ENCODE peak calls at places on chromosome 1, in five cellular contexts. One of them, this sample, is unnamed.
A peak's percentile ranks its signal among the peaks of the same experiment; 100 is the strongest.

GRCh38 chr1:94124538-94124937 is 3.6 kb upstream of the ABCA4 start:
- DNase-seq in left lung: no peak
- DNase-seq in prostate gland: no peak
- DNase-seq in CD8-positive, alpha-beta T cell: no peak
- DNase-seq in mucosa of descending colon: no peak
- DNase-seq in this sample: no peak

GRCh38 chr1:226737819-226738420 is 1.2 kb downstream of the ITPKB start:
- DNase-seq in CD8-positive, alpha-beta T cell: peak; percentile 54
- DNase-seq in left lung: peak; percentile 64
- DNase-seq in mucosa of descending colon: peak; percentile 79
- DNase-seq in prostate gland: peak; percentile 37
- DNase-seq in this sample: peak; percentile 32

GRCh38 chr1:47172782-47173181 is 17.1 kb downstream of the PDZK1IP1 start:
- DNase-seq in prostate gland: no peak
- DNase-seq in left lung: no peak
- DNase-seq in CD8-positive, alpha-beta T cell: no peak
- DNase-seq in mucosa of descending colon: no peak
- DNase-seq in this sample: no peak

GRCh38 chr1:17762313-17762712 is 7.2 kb downstream of the ACTL8 start:
- DNase-seq in mucosa of descending colon: no peak
- DNase-seq in CD8-positive, alpha-beta T cell: no peak
- DNase-seq in prostate gland: no peak
- DNase-seq in left lung: no peak
- DNase-seq in this sample: no peak

GRCh38 chr1:157418659-157419058 is 133.7 kb downstream of the FCRL5 start:
- DNase-seq in mucosa of descending colon: no peak
- DNase-seq in left lung: no peak
- DNase-seq in prostate gland: no peak
- DNase-seq in CD8-positive, alpha-beta T cell: no peak
- DNase-seq in this sample: no peak

GRCh38 chr1:197451424-197451823 is 183.4 kb downstream of the CRB1 start:
- DNase-seq in CD8-positive, alpha-beta T cell: no peak
- DNase-seq in left lung: no peak
- DNase-seq in mucosa of descending colon: no peak
- DNase-seq in prostate gland: no peak
- DNase-seq in this sample: no peak

GRCh38 chr1:58844176-58844575 is 60.3 kb upstream of the JUN start:
- DNase-seq in prostate gland: no peak
- DNase-seq in mucosa of descending colon: no peak
- DNase-seq in left lung: no peak
- DNase-seq in CD8-positive, alpha-beta T cell: no peak
- DNase-seq in this sample: peak; percentile 68

GRCh38 chr1:94636625-94637024 is 95.1 kb upstream of the F3 start:
- DNase-seq in left lung: no peak
- DNase-seq in CD8-positive, alpha-beta T cell: no peak
- DNase-seq in mucosa of descending colon: no peak
- DNase-seq in prostate gland: no peak
- DNase-seq in this sample: peak; percentile 59

GRCh38 chr1:160400284-160400645 is at the start of gene VANGL2:
- DNase-seq in mucosa of descending colon: peak; percentile 79
- DNase-seq in left lung: peak; percentile 72
- DNase-seq in CD8-positive, alpha-beta T cell: peak; percentile 48
- DNase-seq in prostate gland: peak; percentile 73
- DNase-seq in this sample: peak; percentile 49

GRCh38 chr1:16249838-16250241 is 12.9 kb upstream of the CPLANE2 start:
- DNase-seq in prostate gland: peak; percentile 23
- DNase-seq in CD8-positive, alpha-beta T cell: no peak
- DNase-seq in left lung: no peak
- DNase-seq in mucosa of descending colon: no peak
- DNase-seq in this sample: peak; percentile 89

GRCh38 chr1:213284626-213285025 is 233.6 kb downstream of the RPS6KC1 start:
- DNase-seq in mucosa of descending colon: no peak
- DNase-seq in CD8-positive, alpha-beta T cell: no peak
- DNase-seq in left lung: no peak
- DNase-seq in prostate gland: no peak
- DNase-seq in this sample: peak; percentile 78

GRCh38 chr1:218699411-218699810 is 354.3 kb downstream of the TGFB2 start:
- DNase-seq in prostate gland: no peak
- DNase-seq in left lung: no peak
- DNase-seq in mucosa of descending colon: no peak
- DNase-seq in CD8-positive, alpha-beta T cell: no peak
- DNase-seq in this sample: peak; percentile 45

GRCh38 chr1:9822490-9822889 is 1.3 kb downstream of the CLSTN1 start:
- DNase-seq in CD8-positive, alpha-beta T cell: no peak
- DNase-seq in mucosa of descending colon: no peak
- DNase-seq in prostate gland: no peak
- DNase-seq in left lung: no peak
- DNase-seq in this sample: peak; percentile 26

GRCh38 chr1:201448981-201449380 is 20.0 kb downstream of the PHLDA3 start:
- DNase-seq in CD8-positive, alpha-beta T cell: no peak
- DNase-seq in prostate gland: no peak
- DNase-seq in left lung: no peak
- DNase-seq in mucosa of descending colon: no peak
- DNase-seq in this sample: no peak

GRCh38 chr1:207853372-207853757 is 57.6 kb downstream of the CD34 start:
- DNase-seq in CD8-positive, alpha-beta T cell: no peak
- DNase-seq in prostate gland: no peak
- DNase-seq in mucosa of descending colon: no peak
- DNase-seq in left lung: no peak
- DNase-seq in this sample: no peak

GRCh38 chr1:241749041-241749798 is 97.1 kb downstream of the WDR64 start:
- DNase-seq in left lung: no peak
- DNase-seq in mucosa of descending colon: no peak
- DNase-seq in CD8-positive, alpha-beta T cell: no peak
- DNase-seq in prostate gland: no peak
- DNase-seq in this sample: no peak

GRCh38 chr1:28926629-28927441 is 12.5 kb downstream of the EPB41 start:
- DNase-seq in prostate gland: no peak
- DNase-seq in left lung: no peak
- DNase-seq in CD8-positive, alpha-beta T cell: peak; percentile 45
- DNase-seq in mucosa of descending colon: no peak
- DNase-seq in this sample: peak; percentile 17

GRCh38 chr1:229855999-229856650 is 210.9 kb upstream of the GALNT2 start:
- DNase-seq in mucosa of descending colon: peak; percentile 63
- DNase-seq in prostate gland: no peak
- DNase-seq in left lung: no peak
- DNase-seq in CD8-positive, alpha-beta T cell: no peak
- DNase-seq in this sample: no peak

GRCh38 chr1:3070654-3071506 is 1.9 kb downstream of the PRDM16 start:
- DNase-seq in prostate gland: no peak
- DNase-seq in CD8-positive, alpha-beta T cell: no peak
- DNase-seq in left lung: no peak
- DNase-seq in mucosa of descending colon: peak; percentile 40
- DNase-seq in this sample: no peak

GRCh38 chr1:57423135-57424131 is at the start of gene DAB1:
- DNase-seq in prostate gland: no peak
- DNase-seq in CD8-positive, alpha-beta T cell: no peak
- DNase-seq in mucosa of descending colon: no peak
- DNase-seq in left lung: no peak
- DNase-seq in this sample: peak; percentile 20

GRCh38 chr1:10857689-10858088 is 61.2 kb upstream of the CASZ1 start:
- DNase-seq in CD8-positive, alpha-beta T cell: no peak
- DNase-seq in mucosa of descending colon: peak; percentile 25
- DNase-seq in prostate gland: peak; percentile 12
- DNase-seq in left lung: no peak
- DNase-seq in this sample: no peak

GRCh38 chr1:59856725-59857338 is 42.1 kb downstream of the HOOK1 start:
- DNase-seq in CD8-positive, alpha-beta T cell: no peak
- DNase-seq in prostate gland: peak; percentile 58
- DNase-seq in mucosa of descending colon: no peak
- DNase-seq in left lung: no peak
- DNase-seq in this sample: no peak

GRCh38 chr1:203354246-203354645 is 3.3 kb upstream of the FMOD start:
- DNase-seq in prostate gland: no peak
- DNase-seq in mucosa of descending colon: no peak
- DNase-seq in left lung: no peak
- DNase-seq in CD8-positive, alpha-beta T cell: no peak
- DNase-seq in this sample: peak; percentile 53

GRCh38 chr1:166133857-166134256 is 32.9 kb downstream of the FAM78B start:
- DNase-seq in CD8-positive, alpha-beta T cell: no peak
- DNase-seq in left lung: no peak
- DNase-seq in prostate gland: no peak
- DNase-seq in mucosa of descending colon: no peak
- DNase-seq in this sample: no peak

GRCh38 chr1:237327061-237327460 is 285.1 kb downstream of the RYR2 start:
- DNase-seq in CD8-positive, alpha-beta T cell: no peak
- DNase-seq in left lung: no peak
- DNase-seq in mucosa of descending colon: no peak
- DNase-seq in prostate gland: no peak
- DNase-seq in this sample: no peak

GRCh38 chr1:37481289-37482003 is 7.1 kb downstream of the ZC3H12A start:
- DNase-seq in mucosa of descending colon: no peak
- DNase-seq in prostate gland: no peak
- DNase-seq in CD8-positive, alpha-beta T cell: no peak
- DNase-seq in left lung: peak; percentile 32
- DNase-seq in this sample: no peak

GRCh38 chr1:11784993-11785769 is 20.6 kb downstream of the MTHFR start:
- DNase-seq in CD8-positive, alpha-beta T cell: peak; percentile 32
- DNase-seq in mucosa of descending colon: peak; percentile 79
- DNase-seq in prostate gland: peak; percentile 49
- DNase-seq in left lung: peak; percentile 70
- DNase-seq in this sample: peak; percentile 63

GRCh38 chr1:115748396-115749130 is 20.0 kb downstream of the CASQ2 start:
- DNase-seq in prostate gland: no peak
- DNase-seq in left lung: no peak
- DNase-seq in CD8-positive, alpha-beta T cell: no peak
- DNase-seq in mucosa of descending colon: no peak
- DNase-seq in this sample: peak; percentile 82

GRCh38 chr1:234134878-234135277 is 230.4 kb downstream of the SLC35F3 start:
- DNase-seq in left lung: no peak
- DNase-seq in mucosa of descending colon: no peak
- DNase-seq in CD8-positive, alpha-beta T cell: no peak
- DNase-seq in prostate gland: no peak
- DNase-seq in this sample: no peak

GRCh38 chr1:223133824-223134435 is 9.1 kb downstream of the TLR5 start:
- DNase-seq in prostate gland: peak; percentile 89
- DNase-seq in mucosa of descending colon: peak; percentile 86
- DNase-seq in CD8-positive, alpha-beta T cell: peak; percentile 73
- DNase-seq in left lung: peak; percentile 89
- DNase-seq in this sample: peak; percentile 85
- H3K4me3 ChIP-seq in prostate gland: peak overlapping the region; percentile 32
- H3K4me3 ChIP-seq in mucosa of descending colon: no peak overlapping the region
- H3K4me3 ChIP-seq in CD8-positive, alpha-beta T cell: peak overlapping the region; percentile 28
- H3K4me3 ChIP-seq in left lung: peak overlapping the region; percentile 29
- H3K4me3 ChIP-seq in this sample: peak overlapping the region; percentile 39

GRCh38 chr1:23915470-23915869 is 2.3 kb upstream of the CNR2 start:
- DNase-seq in left lung: no peak
- DNase-seq in prostate gland: no peak
- DNase-seq in mucosa of descending colon: no peak
- DNase-seq in CD8-positive, alpha-beta T cell: no peak
- DNase-seq in this sample: no peak
- TF ChIP-seq CTCF in left lung: no peak
- TF ChIP-seq CTCF in prostate gland: no peak
- TF ChIP-seq CTCF in mucosa of descending colon: no peak
- TF ChIP-seq CTCF in CD8-positive, alpha-beta T cell: no peak
- TF ChIP-seq CTCF in this sample: no peak

DNA sequence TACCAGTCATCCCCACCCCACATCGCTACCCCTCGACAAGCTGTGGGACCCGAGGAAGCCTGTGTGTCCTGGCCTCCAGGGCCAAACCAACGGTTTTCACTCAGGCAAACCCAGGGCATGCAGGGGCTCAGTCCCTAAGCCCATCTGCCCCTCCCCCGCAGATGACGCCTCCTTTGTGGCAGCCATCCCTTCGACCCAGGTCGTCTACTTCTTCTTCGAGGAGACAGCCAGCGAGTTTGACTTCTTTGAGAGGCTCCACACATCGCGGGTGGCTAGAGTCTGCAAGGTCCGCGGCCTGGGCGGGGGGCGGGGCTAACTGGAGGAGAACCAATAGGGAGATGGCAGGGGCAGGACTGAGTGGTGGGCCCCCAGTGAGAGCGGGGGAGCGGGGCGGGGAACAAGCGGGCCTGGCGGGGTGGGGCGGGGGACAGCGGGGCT is 7.4 kb downstream of the SEMA4A start:
- DNase-seq in mucosa of descending colon: peak; percentile 80
- DNase-seq in left lung: peak; percentile 77
- DNase-seq in prostate gland: peak; percentile 57
- DNase-seq in CD8-positive, alpha-beta T cell: peak; percentile 64
- DNase-seq in this sample: peak; percentile 80
- H3K4me3 ChIP-seq in mucosa of descending colon: no peak overlapping the region
- H3K4me3 ChIP-seq in left lung: no peak overlapping the region
- H3K4me3 ChIP-seq in prostate gland: peak overlapping the region; percentile 34
- H3K4me3 ChIP-seq in CD8-positive, alpha-beta T cell: peak overlapping the region; percentile 51
- H3K4me3 ChIP-seq in this sample: peak overlapping the region; percentile 53

GRCh38 chr1:7117599-7118281 is 332.5 kb downstream of the CAMTA1 start:
- DNase-seq in prostate gland: no peak
- DNase-seq in mucosa of descending colon: no peak
- DNase-seq in left lung: no peak
- DNase-seq in CD8-positive, alpha-beta T cell: no peak
- DNase-seq in this sample: peak; percentile 92

GRCh38 chr1:7117265-7117598 is 332.0 kb downstream of the CAMTA1 start:
- DNase-seq in prostate gland: no peak
- DNase-seq in mucosa of descending colon: no peak
- DNase-seq in CD8-positive, alpha-beta T cell: no peak
- DNase-seq in left lung: no peak
- DNase-seq in this sample: no peak

GRCh38 chr1:7116001-7116400 is 330.7 kb downstream of the CAMTA1 start:
- DNase-seq in mucosa of descending colon: no peak
- DNase-seq in CD8-positive, alpha-beta T cell: no peak
- DNase-seq in left lung: no peak
- DNase-seq in prostate gland: no peak
- DNase-seq in this sample: no peak

GRCh38 chr1:7121622-7121988 is 336.4 kb downstream of the CAMTA1 start:
- DNase-seq in CD8-positive, alpha-beta T cell: no peak
- DNase-seq in prostate gland: peak; percentile 23
- DNase-seq in mucosa of descending colon: no peak
- DNase-seq in left lung: no peak
- DNase-seq in this sample: no peak

GRCh38 chr1:7120863-7121621 is 335.8 kb downstream of the CAMTA1 start:
- DNase-seq in left lung: no peak
- DNase-seq in CD8-positive, alpha-beta T cell: no peak
- DNase-seq in prostate gland: no peak
- DNase-seq in mucosa of descending colon: no peak
- DNase-seq in this sample: no peak
- TF ChIP-seq CTCF in left lung: no peak
- TF ChIP-seq CTCF in CD8-positive, alpha-beta T cell: no peak
- TF ChIP-seq CTCF in prostate gland: no peak
- TF ChIP-seq CTCF in mucosa of descending colon: no peak
- TF ChIP-seq CTCF in this sample: peak; percentile 44